ENCODE peak calls at places on chromosomes 7 and 10, in eight cellular contexts. One of them, this sample, is unnamed.

GRCh38 chr10:119211625-119212441 is 4.5 kb downstream of the GRK5 start:
- DNase-seq in adrenal gland: no peak
- DNase-seq in lower lobe of right lung: no peak
- DNase-seq in stimulated activated CD8-positive, alpha-beta memory T cell treated with anti-CD3 and anti-CD28 coated beads, Interleukin-12 subunit alpha, Interleukin-12 subunit beta, amount 100 ng/mL, for 1 hour: no peak
- DNase-seq in GM10248: no peak
- DNase-seq in GOT3: no peak
- DNase-seq in naive thymus-derived CD4-positive, alpha-beta T cell: peak
- DNase-seq in chondrocyte: peak
- DNase-seq in this sample: no peak

GRCh38 chr7:69739182-69739581 is 140.9 kb downstream of the AUTS2 start:
- DNase-seq in lower lobe of right lung: no peak
- DNase-seq in GM10248: peak
- DNase-seq in chondrocyte: no peak
- DNase-seq in naive thymus-derived CD4-positive, alpha-beta T cell: no peak
- DNase-seq in adrenal gland: no peak
- DNase-seq in GOT3: no peak
- DNase-seq in stimulated activated CD8-positive, alpha-beta memory T cell treated with anti-CD3 and anti-CD28 coated beads, Interleukin-12 subunit alpha, Interleukin-12 subunit beta, amount 100 ng/mL, for 1 hour: no peak
- DNase-seq in this sample: no peak

GRCh38 chr7:32658034-32658944 is 163.0 kb downstream of the AVL9 start:
- DNase-seq in chondrocyte: no peak
- DNase-seq in lower lobe of right lung: no peak
- DNase-seq in stimulated activated CD8-positive, alpha-beta memory T cell treated with anti-CD3 and anti-CD28 coated beads, Interleukin-12 subunit alpha, Interleukin-12 subunit beta, amount 100 ng/mL, for 1 hour: no peak
- DNase-seq in adrenal gland: no peak
- DNase-seq in GM10248: no peak
- DNase-seq in naive thymus-derived CD4-positive, alpha-beta T cell: no peak
- DNase-seq in GOT3: no peak
- DNase-seq in this sample: no peak

GRCh38 chr10:78942006-78942405 is 126.8 kb upstream of the ZMIZ1 start:
- DNase-seq in adrenal gland: no peak
- DNase-seq in stimulated activated CD8-positive, alpha-beta memory T cell treated with anti-CD3 and anti-CD28 coated beads, Interleukin-12 subunit alpha, Interleukin-12 subunit beta, amount 100 ng/mL, for 1 hour: no peak
- DNase-seq in chondrocyte: no peak
- DNase-seq in lower lobe of right lung: peak
- DNase-seq in GOT3: no peak
- DNase-seq in GM10248: no peak
- DNase-seq in naive thymus-derived CD4-positive, alpha-beta T cell: no peak
- DNase-seq in this sample: no peak

GRCh38 chr7:2567663-2568238 is 9.0 kb downstream of the IQCE start:
- DNase-seq in GM10248: peak
- DNase-seq in adrenal gland: peak
- DNase-seq in naive thymus-derived CD4-positive, alpha-beta T cell: no peak
- DNase-seq in stimulated activated CD8-positive, alpha-beta memory T cell treated with anti-CD3 and anti-CD28 coated beads, Interleukin-12 subunit alpha, Interleukin-12 subunit beta, amount 100 ng/mL, for 1 hour: no peak
- DNase-seq in GOT3: no peak
- DNase-seq in chondrocyte: no peak
- DNase-seq in lower lobe of right lung: peak
- DNase-seq in this sample: no peak

GRCh38 chr10:123135415-123136141 is at the start of gene HMX3:
- DNase-seq in GM10248: peak
- DNase-seq in adrenal gland: no peak
- DNase-seq in stimulated activated CD8-positive, alpha-beta memory T cell treated with anti-CD3 and anti-CD28 coated beads, Interleukin-12 subunit alpha, Interleukin-12 subunit beta, amount 100 ng/mL, for 1 hour: no peak
- DNase-seq in lower lobe of right lung: no peak
- DNase-seq in GOT3: no peak
- DNase-seq in chondrocyte: no peak
- DNase-seq in naive thymus-derived CD4-positive, alpha-beta T cell: peak
- DNase-seq in this sample: no peak

GRCh38 chr7:20778063-20778721 is 8.5 kb downstream of the SP8 start:
- DNase-seq in GM10248: peak
- DNase-seq in chondrocyte: no peak
- DNase-seq in GOT3: no peak
- DNase-seq in naive thymus-derived CD4-positive, alpha-beta T cell: no peak
- DNase-seq in stimulated activated CD8-positive, alpha-beta memory T cell treated with anti-CD3 and anti-CD28 coated beads, Interleukin-12 subunit alpha, Interleukin-12 subunit beta, amount 100 ng/mL, for 1 hour: no peak
- DNase-seq in lower lobe of right lung: peak
- DNase-seq in adrenal gland: no peak
- DNase-seq in this sample: peak

GRCh38 chr7:78073470-78074382 is 275.2 kb downstream of the PHTF2 start:
- DNase-seq in GM10248: no peak
- DNase-seq in adrenal gland: no peak
- DNase-seq in stimulated activated CD8-positive, alpha-beta memory T cell treated with anti-CD3 and anti-CD28 coated beads, Interleukin-12 subunit alpha, Interleukin-12 subunit beta, amount 100 ng/mL, for 1 hour: no peak
- DNase-seq in GOT3: no peak
- DNase-seq in lower lobe of right lung: no peak
- DNase-seq in chondrocyte: no peak
- DNase-seq in naive thymus-derived CD4-positive, alpha-beta T cell: no peak
- DNase-seq in this sample: no peak

GRCh38 chr10:86360657-86361056 is 5.9 kb downstream of the GRID1 start:
- DNase-seq in chondrocyte: no peak
- DNase-seq in GOT3: no peak
- DNase-seq in adrenal gland: no peak
- DNase-seq in naive thymus-derived CD4-positive, alpha-beta T cell: no peak
- DNase-seq in stimulated activated CD8-positive, alpha-beta memory T cell treated with anti-CD3 and anti-CD28 coated beads, Interleukin-12 subunit alpha, Interleukin-12 subunit beta, amount 100 ng/mL, for 1 hour: no peak
- DNase-seq in lower lobe of right lung: no peak
- DNase-seq in GM10248: no peak
- DNase-seq in this sample: no peak

GRCh38 chr7:142602756-142603155 is 146.5 kb upstream of the PRSS1 start:
- DNase-seq in GOT3: no peak
- DNase-seq in naive thymus-derived CD4-positive, alpha-beta T cell: no peak
- DNase-seq in chondrocyte: no peak
- DNase-seq in lower lobe of right lung: no peak
- DNase-seq in GM10248: no peak
- DNase-seq in stimulated activated CD8-positive, alpha-beta memory T cell treated with anti-CD3 and anti-CD28 coated beads, Interleukin-12 subunit alpha, Interleukin-12 subunit beta, amount 100 ng/mL, for 1 hour: no peak
- DNase-seq in adrenal gland: no peak
- DNase-seq in this sample: no peak

GRCh38 chr10:22779331-22780019 is 65.1 kb upstream of the PIP4K2A start:
- DNase-seq in GM10248: no peak
- DNase-seq in GOT3: no peak
- DNase-seq in adrenal gland: no peak
- DNase-seq in chondrocyte: no peak
- DNase-seq in naive thymus-derived CD4-positive, alpha-beta T cell: no peak
- DNase-seq in lower lobe of right lung: no peak
- DNase-seq in stimulated activated CD8-positive, alpha-beta memory T cell treated with anti-CD3 and anti-CD28 coated beads, Interleukin-12 subunit alpha, Interleukin-12 subunit beta, amount 100 ng/mL, for 1 hour: no peak
- DNase-seq in this sample: no peak

GRCh38 chr7:1193593-1194424 is 33.8 kb upstream of the ZFAND2A start:
- DNase-seq in GM10248: no peak
- DNase-seq in lower lobe of right lung: no peak
- DNase-seq in stimulated activated CD8-positive, alpha-beta memory T cell treated with anti-CD3 and anti-CD28 coated beads, Interleukin-12 subunit alpha, Interleukin-12 subunit beta, amount 100 ng/mL, for 1 hour: no peak
- DNase-seq in GOT3: peak
- DNase-seq in naive thymus-derived CD4-positive, alpha-beta T cell: no peak
- DNase-seq in adrenal gland: peak
- DNase-seq in chondrocyte: no peak
- DNase-seq in this sample: peak

GRCh38 chr10:72162978-72163377 is 52.8 kb upstream of the ANAPC16 start:
- DNase-seq in GM10248: peak
- DNase-seq in lower lobe of right lung: no peak
- DNase-seq in naive thymus-derived CD4-positive, alpha-beta T cell: no peak
- DNase-seq in chondrocyte: no peak
- DNase-seq in GOT3: no peak
- DNase-seq in stimulated activated CD8-positive, alpha-beta memory T cell treated with anti-CD3 and anti-CD28 coated beads, Interleukin-12 subunit alpha, Interleukin-12 subunit beta, amount 100 ng/mL, for 1 hour: no peak
- DNase-seq in adrenal gland: no peak
- DNase-seq in this sample: no peak

GRCh38 chr7:41834805-41835694 is 132.2 kb upstream of the INHBA start:
- DNase-seq in chondrocyte: no peak
- DNase-seq in naive thymus-derived CD4-positive, alpha-beta T cell: no peak
- DNase-seq in lower lobe of right lung: no peak
- DNase-seq in adrenal gland: no peak
- DNase-seq in stimulated activated CD8-positive, alpha-beta memory T cell treated with anti-CD3 and anti-CD28 coated beads, Interleukin-12 subunit alpha, Interleukin-12 subunit beta, amount 100 ng/mL, for 1 hour: no peak
- DNase-seq in GOT3: no peak
- DNase-seq in GM10248: no peak
- DNase-seq in this sample: no peak

GRCh38 chr7:116547347-116547746 is 22.5 kb downstream of the CAV1 start:
- DNase-seq in chondrocyte: no peak
- DNase-seq in naive thymus-derived CD4-positive, alpha-beta T cell: no peak
- DNase-seq in stimulated activated CD8-positive, alpha-beta memory T cell treated with anti-CD3 and anti-CD28 coated beads, Interleukin-12 subunit alpha, Interleukin-12 subunit beta, amount 100 ng/mL, for 1 hour: no peak
- DNase-seq in GOT3: peak
- DNase-seq in GM10248: no peak
- DNase-seq in adrenal gland: no peak
- DNase-seq in lower lobe of right lung: no peak
- DNase-seq in this sample: no peak